ENCODE peak calls at places on chromosome 5, in nine cellular contexts. P is right lobe of liver; Y is GM23338; K is adrenal gland; L is naive thymus-derived CD4-positive, alpha-beta T cell; B is body of pancreas; D is cardiac muscle cell; C is fibroblast of lung; T is stomach. O is an unnamed sample.

GRCh38 chr5:149317281-149318048 is 27.8 kb upstream of the GRPEL2 start:
- DNase-seq in D (peak; percentile 59), B (peak; percentile 32), L (peak; percentile 61), C (peak; percentile 61), P (no peak), T (peak; percentile 34), K (peak; percentile 41), Y (peak; percentile 56), O (peak; percentile 13)

GRCh38 chr5:93831449-93831848 is 90.0 kb upstream of the POU5F2 start:
- DNase-seq in P (no peak), B (no peak), Y (no peak), C (peak; percentile 84), K (peak; percentile 27), D (no peak), L (no peak), T (no peak), O (no peak)

GRCh38 chr5:133777951-133778350 is 165.6 kb upstream of the FSTL4 start:
- DNase-seq in T (no peak), Y (no peak), P (no peak), K (no peak), C (no peak), D (no peak), L (no peak), B (no peak), O (no peak)

GRCh38 chr5:20041326-20041977 is 53.5 kb upstream of the CDH18 start:
- DNase-seq in L (no peak), P (no peak), B (no peak), Y (no peak), K (no peak), T (no peak), C (peak; percentile 46), D (no peak), O (no peak)

GRCh38 chr5:97418472-97418871 is 235.4 kb upstream of the RIOK2 start:
- DNase-seq in D (no peak), P (no peak), B (no peak), K (no peak), L (no peak), Y (no peak), T (no peak), C (no peak), O (no peak)

GRCh38 chr5:94196959-94197358 is 421.4 kb downstream of the KIAA0825 start:
- DNase-seq in D (no peak), T (no peak), Y (no peak), L (no peak), C (no peak), K (no peak), P (no peak), B (no peak), O (no peak)

GRCh38 chr5:130743091-130743490 is 422.0 kb downstream of the HINT1 start:
- DNase-seq in L (no peak), D (no peak), Y (no peak), T (no peak), B (no peak), C (no peak), P (no peak), K (no peak), O (no peak)

GRCh38 chr5:148147415-148147814 is 20.9 kb upstream of the SPINK14 start:
- DNase-seq in Y (no peak), D (no peak), K (no peak), P (no peak), L (no peak), B (no peak), C (no peak), T (no peak), O (no peak)

GRCh38 chr5:107674655-107675054 is 3.9 kb upstream of the EFNA5 start:
- DNase-seq in D (no peak), Y (no peak), P (no peak), K (no peak), T (no peak), C (peak; percentile 64), B (no peak), L (no peak), O (no peak)

GRCh38 chr5:150636391-150637244 is 3.8 kb upstream of the SYNPO start:
- DNase-seq in T (peak; percentile 86), Y (no peak), L (no peak), K (peak; percentile 93), C (peak; percentile 58), D (peak; percentile 44), P (peak; percentile 71), B (peak; percentile 64), O (no peak)

GRCh38 chr5:76852716-76853115 is 2.9 kb downstream of the S100Z start:
- DNase-seq in L (no peak), T (no peak), C (no peak), P (no peak), B (no peak), Y (no peak), K (no peak), D (no peak), O (no peak)

GRCh38 chr5:6845856-6846255 is 132.6 kb downstream of the TENT4A start:
- DNase-seq in T (no peak), K (no peak), D (no peak), C (no peak), B (no peak), P (no peak), L (no peak), Y (no peak), O (no peak)

GRCh38 chr5:42858031-42858643 is 46.4 kb upstream of the SELENOP start:
- DNase-seq in B (no peak), L (no peak), Y (peak; percentile 9), C (peak; percentile 55), D (peak; percentile 37), T (no peak), P (no peak), K (no peak), O (no peak)

GRCh38 chr5:38463634-38464521 is 92.6 kb downstream of the LIFR start:
- DNase-seq in Y (no peak), L (no peak), P (no peak), K (peak; percentile 49), D (no peak), B (no peak), T (no peak), C (peak; percentile 92), O (no peak)

GRCh38 chr5:56388229-56389065 is 155.3 kb upstream of the ANKRD55 start:
- DNase-seq in L (no peak), D (no peak), K (no peak), C (no peak), P (no peak), Y (no peak), B (no peak), T (no peak), O (no peak)

DNA sequence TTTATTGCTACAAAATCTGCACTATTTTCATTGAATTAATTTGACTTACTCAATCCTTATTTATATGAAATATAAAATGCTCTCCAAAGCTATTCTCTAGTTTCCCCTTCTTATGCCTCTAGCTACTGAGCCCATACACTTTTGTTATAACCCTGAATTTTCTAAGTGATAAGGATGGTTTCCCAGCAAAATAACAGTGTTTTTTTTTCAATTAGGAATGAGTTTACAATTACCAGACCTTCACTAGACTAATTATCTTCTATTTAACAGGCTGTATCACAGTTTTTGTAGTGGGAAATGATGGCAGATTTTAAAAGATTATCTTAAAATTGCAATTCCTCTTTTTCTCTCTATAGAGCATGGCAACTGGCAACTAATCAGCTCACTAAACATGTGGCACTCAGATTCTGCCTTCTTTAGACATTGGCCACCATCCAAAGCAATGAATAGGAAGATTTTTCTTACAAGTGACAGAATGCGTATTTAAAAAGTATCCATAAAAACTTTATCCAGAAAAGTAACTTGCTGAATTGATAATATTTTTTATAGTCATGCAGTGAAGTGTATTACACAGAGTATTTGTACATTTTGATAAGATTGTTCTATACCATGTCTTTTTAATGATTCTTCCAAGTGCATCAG is 585.7 kb upstream of the ZNF608 start:
- DNase-seq in D (no peak), K (no peak), C (no peak), B (no peak), Y (no peak), T (no peak), P (no peak), L (no peak), O (no peak)
- H3K4me1 ChIP-seq in D (peaks cover 22% of the 10 kb centered on the region), K (no peaks in the 10 kb centered on the region), C (peaks cover 2% of the 10 kb centered on the region), B (no peaks in the 10 kb centered on the region), Y (peaks cover 11% of the 10 kb centered on the region), T (no peaks in the 10 kb centered on the region), P (no peaks in the 10 kb centered on the region), L (no peaks in the 10 kb centered on the region), O (no peaks in the 10 kb centered on the region)

GRCh38 chr5:172147857-172148256 is 40.2 kb downstream of the STK10 start:
- DNase-seq in L (no peak), C (no peak), K (no peak), T (no peak), Y (no peak), B (no peak), P (no peak), D (no peak), O (no peak)

GRCh38 chr5:172148381-172148780 is 39.6 kb downstream of the STK10 start:
- DNase-seq in Y (no peak), T (no peak), C (no peak), D (no peak), P (no peak), K (no peak), B (no peak), L (no peak), O (no peak)

GRCh38 chr5:172144931-172145869 is 42.8 kb downstream of the STK10 start:
- DNase-seq in K (no peak), D (no peak), T (no peak), P (no peak), L (no peak), Y (no peak), C (no peak), B (no peak), O (no peak)

GRCh38 chr5:172145870-172146747 is 41.9 kb downstream of the STK10 start:
- DNase-seq in L (no peak), D (no peak), K (no peak), T (no peak), P (no peak), B (no peak), C (no peak), Y (no peak), O (no peak)

GRCh38 chr5:172146748-172147092 is 41.3 kb downstream of the STK10 start:
- DNase-seq in B (no peak), C (no peak), L (no peak), P (no peak), D (no peak), K (no peak), Y (no peak), T (no peak), O (no peak)
- H3K4me3 ChIP-seq in B (no peak overlapping the region), C (no peak overlapping the region), L (no peak overlapping the region), P (no peak overlapping the region), D (no peak overlapping the region), K (no peak overlapping the region), Y (no peak overlapping the region), T (no peak overlapping the region), O (no peak overlapping the region)

GRCh38 chr5:17234384-17234783 is 17.0 kb downstream of the BASP1 start:
- DNase-seq in K (no peak), P (no peak), T (no peak), C (no peak), L (no peak), D (no peak), B (no peak), Y (no peak), O (no peak)
- H3K36me3 ChIP-seq in K (no peaks in the 10 kb centered on the region), P (no peaks in the 10 kb centered on the region), T (no peaks in the 10 kb centered on the region), C (peaks cover 13% of the 10 kb centered on the region), L (no peaks in the 10 kb centered on the region), D (no peaks in the 10 kb centered on the region), B (no peaks in the 10 kb centered on the region), Y (no peaks in the 10 kb centered on the region), O (no peaks in the 10 kb centered on the region)

DNA sequence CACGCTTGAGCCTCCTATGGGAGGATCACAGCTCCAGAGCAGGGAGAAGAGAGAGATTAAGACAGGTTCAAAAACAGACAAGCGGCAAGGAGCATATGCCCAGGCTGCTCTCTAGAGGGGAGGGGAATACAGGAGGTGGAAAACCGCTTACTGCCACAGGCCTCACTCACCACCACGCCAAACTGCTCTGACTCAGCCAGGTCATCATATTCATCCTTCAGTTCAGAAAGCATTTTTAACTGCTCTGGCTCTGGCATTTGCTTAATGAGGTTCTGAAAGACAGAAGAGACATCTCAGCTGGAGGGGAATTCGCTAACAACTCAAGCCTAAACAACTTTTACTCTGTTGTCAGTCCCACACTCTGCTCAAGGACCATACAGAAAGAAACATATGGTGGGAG is 40.1 kb downstream of the PCDHGC5 start:
- DNase-seq in L (no peak), C (peak; percentile 81), Y (no peak), T (no peak), B (peak; percentile 38), P (no peak), D (no peak), K (peak; percentile 64), O (no peak)
- H3K4me1 ChIP-seq in L (no peaks in the 10 kb centered on the region), C (peaks cover 44% of the 10 kb centered on the region), Y (peaks cover 11% of the 10 kb centered on the region), T (peaks cover 26% of the 10 kb centered on the region), B (peaks cover 43% of the 10 kb centered on the region), P (peaks cover 49% of the 10 kb centered on the region), D (peaks cover 6% of the 10 kb centered on the region), K (peaks cover 30% of the 10 kb centered on the region), O (no peaks in the 10 kb centered on the region)

O was measured in CD4-positive, CD25-positive, alpha-beta regulatory T cell.